ENCODE peak calls at places on chromosomes 11 and 22, in four cellular contexts. N is spleen, H is prostate gland, W is upper lobe of left lung. Q is an unnamed sample. For H3K36me3, the result is how much of the 10 kb centered on the place peaks cover.

GRCh38 chr11:86519064-86519911 is 144.6 kb downstream of the CCDC81 start:
- DNase-seq in N (no peak), W (no peak), H (no peak), Q (peak)

GRCh38 chr11:96204721-96205459 is 138.1 kb downstream of the MAML2 start:
- DNase-seq in N (no peak), W (no peak), H (no peak), Q (no peak)

GRCh38 chr22:20238567-20239062 is 29.5 kb downstream of the RTN4R start:
- DNase-seq in H (peak), N (peak), W (peak), Q (no peak)

GRCh38 chr11:113553905-113554304 is 78.7 kb upstream of the DRD2 start:
- DNase-seq in H (no peak), N (no peak), W (no peak), Q (no peak)

GRCh38 chr11:121703166-121703565 is 250.4 kb upstream of the SORL1-AS1 start:
- DNase-seq in N (no peak), H (no peak), W (no peak), Q (no peak)

GRCh38 chr11:113197456-113197855 is 116.9 kb upstream of the TTC12 start:
- DNase-seq in W (no peak), H (no peak), N (no peak), Q (no peak)

GRCh38 chr11:27864046-27865025 is 164.1 kb upstream of the BDNF start:
- DNase-seq in N (no peak), H (peak), W (no peak), Q (no peak)

GRCh38 chr11:17250561-17251350 is 25.8 kb upstream of the NUCB2 start:
- DNase-seq in N (no peak), H (no peak), W (no peak), Q (no peak)

GRCh38 chr11:76293189-76293631 is 86.9 kb upstream of the WNT11 start:
- DNase-seq in W (no peak), H (no peak), N (no peak), Q (no peak)

GRCh38 chr22:36281726-36282077 is 28.8 kb downstream of the APOL1 start:
- DNase-seq in W (no peak), H (no peak), N (no peak), Q (no peak)
- H3K36me3 ChIP-seq in W (half or more), H (under half), N (half or more), Q (half or more)

DNA sequence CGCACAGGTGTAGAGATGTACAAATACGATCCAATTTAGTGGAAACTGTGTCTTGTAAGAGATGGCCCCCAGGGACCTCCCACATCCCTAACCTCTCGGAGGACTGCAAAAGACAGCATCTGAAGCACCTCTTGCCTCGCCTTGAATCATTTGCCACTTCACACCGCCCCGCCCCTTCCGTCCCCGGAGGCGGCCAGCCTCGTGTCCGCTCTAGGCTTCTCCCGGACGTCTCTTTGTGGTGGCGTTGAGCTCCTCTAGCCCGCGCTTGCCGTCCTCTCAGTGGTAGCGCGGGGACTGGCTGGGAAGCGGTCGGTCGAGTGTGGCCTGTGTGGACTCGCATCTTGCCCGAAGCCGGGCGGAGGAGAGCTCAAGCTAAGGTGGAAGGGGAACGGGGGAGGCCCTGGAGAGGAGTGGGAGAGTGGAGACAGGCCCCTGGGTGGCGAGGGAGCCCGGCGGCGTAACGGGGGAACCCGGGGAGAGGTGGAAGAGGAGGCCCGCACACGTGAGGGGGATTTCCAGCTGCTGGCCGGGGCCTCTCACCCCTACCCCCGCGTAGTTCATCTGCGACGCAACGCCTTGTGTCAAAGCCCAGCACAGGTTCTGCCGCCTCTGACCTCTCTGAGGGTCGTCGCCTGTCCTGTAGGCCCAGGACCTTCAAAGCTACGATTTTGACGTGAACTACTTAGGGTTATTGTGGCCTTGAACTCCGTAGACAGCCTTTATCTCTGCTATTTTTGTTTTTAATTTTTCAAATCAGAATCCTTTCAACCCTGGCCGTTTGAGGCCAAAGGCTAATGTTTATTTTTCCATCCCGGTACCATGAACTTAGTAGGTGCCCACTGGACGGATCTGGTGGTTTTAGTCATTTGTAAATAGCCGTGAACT is at the start of gene ARL14EP:
- DNase-seq in N (peak), H (peak), W (peak), Q (peak)
- TF ChIP-seq POLR2A in N (peak), H (peak), W (peak), Q (peak)

DNA sequence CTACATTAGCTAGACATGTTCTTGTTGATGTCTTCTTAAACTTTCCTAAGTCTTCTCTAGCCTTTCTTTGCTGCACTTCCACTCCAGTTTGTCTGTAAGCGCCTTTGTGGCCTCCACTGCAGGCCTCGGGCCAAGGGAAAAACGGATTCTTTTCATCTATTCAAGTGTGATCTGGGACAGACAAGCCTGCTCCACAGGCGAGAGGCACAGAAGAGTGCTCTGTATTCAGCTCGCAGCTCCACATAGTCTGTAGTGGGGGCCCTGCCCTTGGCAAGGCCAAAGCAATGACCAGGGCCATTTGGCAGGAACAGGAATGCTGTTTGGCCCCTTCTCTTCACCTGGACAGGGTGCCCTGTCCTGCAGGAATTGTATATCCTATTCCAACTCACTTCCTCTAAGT is 84.1 kb upstream of the BARX2 start:
- DNase-seq in N (no peak), H (no peak), W (no peak), Q (no peak)
- TF ChIP-seq POLR2AphosphoS5 in N (no peak), H (no peak), W (no peak), Q (no peak)

GRCh38 chr11:898160-898517 is 12.5 kb downstream of the CHID1 start:
- DNase-seq in N (no peak), W (no peak), H (no peak), Q (no peak)
- H3K36me3 ChIP-seq in N (half or more), W (half or more), H (under half), Q (under half)

DNA sequence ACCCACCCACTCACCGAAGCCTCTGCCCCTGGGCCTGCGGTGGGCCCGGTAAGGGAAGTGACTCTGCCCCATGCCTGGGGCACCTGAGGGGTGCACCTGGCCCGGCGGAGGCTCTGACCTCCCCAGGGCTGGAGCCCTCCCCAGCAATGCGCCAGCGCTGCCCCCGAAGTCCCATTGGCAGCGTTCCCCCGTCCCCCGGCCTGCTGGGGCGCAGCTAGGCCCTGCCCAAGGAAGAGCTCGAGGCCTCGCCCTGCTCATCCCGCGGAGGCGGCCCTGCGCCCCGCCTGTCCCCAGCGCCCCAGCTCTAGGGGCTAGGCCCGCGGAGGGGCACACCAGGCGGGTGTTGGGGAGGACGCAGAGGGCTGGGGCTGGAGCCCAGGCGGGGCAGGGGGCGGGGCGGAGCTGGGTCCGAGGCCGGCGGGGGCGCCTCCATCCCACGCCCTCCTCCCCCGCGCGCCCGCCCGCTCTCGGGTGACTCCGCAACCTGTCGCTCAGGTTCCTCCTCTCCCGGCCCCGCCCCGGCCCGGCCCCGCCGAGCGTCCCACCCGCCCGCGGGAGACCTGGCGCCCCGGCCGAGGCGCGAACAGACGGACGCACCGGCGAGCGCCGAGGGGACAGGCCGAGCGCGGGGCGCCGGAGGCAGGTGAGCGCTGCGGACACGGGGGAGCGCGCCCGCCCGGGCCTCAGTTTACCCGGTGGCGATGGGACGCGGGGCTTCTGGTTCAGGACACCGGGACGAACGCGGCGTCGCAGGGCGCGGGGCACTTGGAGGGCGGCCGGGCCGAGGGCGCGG is at the start of gene EPS8L2:
- DNase-seq in H (peak), W (peak), N (peak), Q (no peak)
- TF ChIP-seq POLR2A in H (peak), W (peak), N (no peak), Q (no peak)

GRCh38 chr22:41526802-41527799 is 17.2 kb downstream of the POLR3H start:
- DNase-seq in H (no peak), W (no peak), N (peak), Q (no peak)
- TF ChIP-seq POLR2AphosphoS5 in H (no peak), W (no peak), N (no peak), Q (peak)

GRCh38 chr22:45544588-45545170 is 42.0 kb downstream of the FBLN1 start:
- DNase-seq in H (peak), N (no peak), W (no peak), Q (no peak)
- H3K36me3 ChIP-seq in H (under half), N (under half), W (under half), Q (under half)

GRCh38 chr22:28766628-28767027 is 5.9 kb upstream of the CCDC117 start:
- DNase-seq in H (no peak), W (no peak), N (no peak), Q (no peak)
- TF ChIP-seq POLR2A in H (no peak), W (no peak), N (no peak), Q (no peak)

GRCh38 chr22:32964411-32965057 is 93.6 kb downstream of the SYN3 start:
- DNase-seq in H (no peak), W (no peak), N (no peak), Q (no peak)

GRCh38 chr22:32969502-32969901 is 88.7 kb downstream of the SYN3 start:
- DNase-seq in W (no peak), N (no peak), H (no peak), Q (no peak)

GRCh38 chr22:32971252-32971651 is 86.9 kb downstream of the SYN3 start:
- DNase-seq in H (no peak), N (no peak), W (no peak), Q (no peak)

GRCh38 chr22:32967285-32968101 is 90.7 kb downstream of the SYN3 start:
- DNase-seq in W (no peak), H (no peak), N (no peak), Q (no peak)
- TF ChIP-seq POLR2AphosphoS5 in W (no peak), H (no peak), N (no peak), Q (no peak)

Q was measured in esophagus muscularis mucosa.